ENCODE peak calls at places on chromosomes 16 and 17, in six cellular contexts. One of them, this sample, is unnamed.

GRCh38 chr17:51260960-51261958 is 913 bp downstream of the UTP18 start:
- DNase-seq in astrocyte of the spinal cord: no peak
- DNase-seq in naive thymus-derived CD4-positive, alpha-beta T cell: peak
- DNase-seq in left ventricle myocardium superior: peak
- DNase-seq in pulmonary artery endothelial cell: no peak
- DNase-seq in nephron progenitor cell: peak
- DNase-seq in this sample: no peak

GRCh38 chr16:49179714-49180330 is 101.8 kb downstream of the CBLN1 start:
- DNase-seq in pulmonary artery endothelial cell: no peak
- DNase-seq in nephron progenitor cell: peak
- DNase-seq in left ventricle myocardium superior: no peak
- DNase-seq in astrocyte of the spinal cord: no peak
- DNase-seq in naive thymus-derived CD4-positive, alpha-beta T cell: no peak
- DNase-seq in this sample: no peak

GRCh38 chr17:6435968-6436367 is 1.0 kb upstream of the AIPL1 start:
- DNase-seq in left ventricle myocardium superior: peak
- DNase-seq in astrocyte of the spinal cord: peak
- DNase-seq in pulmonary artery endothelial cell: no peak
- DNase-seq in nephron progenitor cell: peak
- DNase-seq in naive thymus-derived CD4-positive, alpha-beta T cell: peak
- DNase-seq in this sample: no peak

GRCh38 chr16:73058221-73058615 is 10.3 kb upstream of the ZFHX3 start:
- DNase-seq in astrocyte of the spinal cord: no peak
- DNase-seq in nephron progenitor cell: peak
- DNase-seq in naive thymus-derived CD4-positive, alpha-beta T cell: peak
- DNase-seq in left ventricle myocardium superior: peak
- DNase-seq in pulmonary artery endothelial cell: no peak
- DNase-seq in this sample: no peak

GRCh38 chr17:66712453-66712852 is 122.5 kb upstream of the CACNG5 start:
- DNase-seq in left ventricle myocardium superior: no peak
- DNase-seq in nephron progenitor cell: no peak
- DNase-seq in naive thymus-derived CD4-positive, alpha-beta T cell: no peak
- DNase-seq in pulmonary artery endothelial cell: no peak
- DNase-seq in astrocyte of the spinal cord: no peak
- DNase-seq in this sample: no peak

GRCh38 chr16:55035037-55035436 is 104.4 kb downstream of the IRX5 start:
- DNase-seq in naive thymus-derived CD4-positive, alpha-beta T cell: no peak
- DNase-seq in nephron progenitor cell: peak
- DNase-seq in left ventricle myocardium superior: peak
- DNase-seq in astrocyte of the spinal cord: no peak
- DNase-seq in pulmonary artery endothelial cell: no peak
- DNase-seq in this sample: no peak

GRCh38 chr17:49822829-49823228 is 25.0 kb downstream of the TAC4 start:
- DNase-seq in naive thymus-derived CD4-positive, alpha-beta T cell: no peak
- DNase-seq in nephron progenitor cell: no peak
- DNase-seq in astrocyte of the spinal cord: no peak
- DNase-seq in pulmonary artery endothelial cell: no peak
- DNase-seq in left ventricle myocardium superior: peak
- DNase-seq in this sample: no peak

GRCh38 chr17:42928714-42929496 is 28.3 kb downstream of the G6PC1 start:
- DNase-seq in astrocyte of the spinal cord: peak
- DNase-seq in pulmonary artery endothelial cell: peak
- DNase-seq in nephron progenitor cell: peak
- DNase-seq in naive thymus-derived CD4-positive, alpha-beta T cell: no peak
- DNase-seq in left ventricle myocardium superior: no peak
- DNase-seq in this sample: peak

GRCh38 chr16:80954985-80955384 is 51.7 kb downstream of the CMC2 start:
- DNase-seq in pulmonary artery endothelial cell: no peak
- DNase-seq in left ventricle myocardium superior: no peak
- DNase-seq in astrocyte of the spinal cord: no peak
- DNase-seq in nephron progenitor cell: no peak
- DNase-seq in naive thymus-derived CD4-positive, alpha-beta T cell: no peak
- DNase-seq in this sample: no peak

GRCh38 chr17:28849281-28849680 is 5.5 kb upstream of the ERAL1 start:
- DNase-seq in naive thymus-derived CD4-positive, alpha-beta T cell: no peak
- DNase-seq in astrocyte of the spinal cord: no peak
- DNase-seq in left ventricle myocardium superior: no peak
- DNase-seq in pulmonary artery endothelial cell: no peak
- DNase-seq in nephron progenitor cell: no peak
- DNase-seq in this sample: no peak

This sample was measured in NCI-H2081 treated with DMSO at 0.1 percent for 48 hours.